ENCODE peak calls at places on chromosomes 5 and 9, in four cellular contexts. M, J, S and L are unnamed samples.

GRCh38 chr5:126969548-126969947 is 60.8 kb downstream of the MARCHF3 start:
- DNase-seq in M (no peak), S (no peak), J (no peak), L (no peak)

GRCh38 chr5:3102531-3102930 is 351.1 kb upstream of the IRX2 start:
- DNase-seq in J (no peak), M (no peak), S (no peak), L (no peak)

GRCh38 chr9:103755986-103756385 is 338.1 kb upstream of the SMC2 start:
- DNase-seq in S (no peak), J (no peak), M (no peak), L (no peak)

GRCh38 chr5:111143910-111144309 is 51.8 kb downstream of the WDR36 start:
- DNase-seq in M (no peak), S (peak; percentile 43), J (no peak), L (no peak)

GRCh38 chr9:136619742-136620440 is 42.8 kb upstream of the EGFL7 start:
- DNase-seq in S (no peak), J (no peak), M (no peak), L (peak; percentile 64)

GRCh38 chr5:149810856-149811255 is 80.7 kb downstream of the PPARGC1B start:
- DNase-seq in J (no peak), M (no peak), S (no peak), L (peak; percentile 45)

GRCh38 chr5:1333986-1334385 is 10.9 kb downstream of the CLPTM1L start:
- DNase-seq in J (no peak), S (no peak), M (no peak), L (no peak)

GRCh38 chr9:7273575-7273974 is 515.8 kb downstream of the KDM4C start:
- DNase-seq in J (no peak), M (peak; percentile 62), S (peak; percentile 15), L (peak; percentile 54)

GRCh38 chr5:138629383-138629782 is 54.2 kb upstream of the HSPA9 start:
- DNase-seq in M (no peak), J (no peak), S (no peak), L (no peak)

GRCh38 chr9:103681435-103681834 is 412.7 kb upstream of the SMC2 start:
- DNase-seq in M (no peak), S (no peak), J (no peak), L (no peak)

GRCh38 chr9:122115176-122116035 is 22.3 kb upstream of the TTLL11 start:
- DNase-seq in S (no peak), J (no peak), M (no peak), L (no peak)

GRCh38 chr9:135990468-135991429 is 29.6 kb upstream of the UBAC1 start:
- DNase-seq in J (peak; percentile 79), M (peak; percentile 95), S (peak; percentile 21), L (peak; percentile 67)

GRCh38 chr5:177493795-177494355 is 3.5 kb downstream of the PDLIM7 start:
- DNase-seq in J (no peak), S (no peak), M (no peak), L (no peak)

GRCh38 chr5:112933651-112934365 is 11.8 kb upstream of the REEP5 start:
- DNase-seq in M (no peak), J (no peak), S (peak; percentile 11), L (no peak)

GRCh38 chr5:6712582-6713273 is 504 bp upstream of the TENT4A start:
- DNase-seq in S (peak; percentile 100), M (peak; percentile 97), J (peak; percentile 89), L (peak; percentile 98)

GRCh38 chr9:17930091-17930490 is 351.2 kb downstream of the SH3GL2 start:
- DNase-seq in M (no peak), J (no peak), S (no peak), L (no peak)

GRCh38 chr5:150801117-150801927 is 22.8 kb downstream of the SMIM3 start:
- DNase-seq in M (peak; percentile 80), S (peak; percentile 82), J (peak; percentile 51), L (peak; percentile 83)

GRCh38 chr9:88387733-88388202 is 476 bp upstream of the SPIN1 start:
- DNase-seq in S (peak; percentile 52), M (no peak), J (peak; percentile 55), L (peak; percentile 72)

GRCh38 chr9:97531750-97532383 is 30.4 kb downstream of the TMOD1 start:
- DNase-seq in J (no peak), M (no peak), S (no peak), L (no peak)

GRCh38 chr5:112957970-112958773 is 18.4 kb upstream of the DCP2 start:
- DNase-seq in S (peak; percentile 96), J (peak; percentile 51), M (no peak), L (peak; percentile 61)

GRCh38 chr5:9895305-9895650 is 265.1 kb upstream of the TAS2R1 start:
- DNase-seq in S (no peak), M (no peak), J (no peak), L (no peak)

GRCh38 chr9:36744678-36745077 is 172.0 kb downstream of the MELK start:
- DNase-seq in J (no peak), S (peak; percentile 1), M (no peak), L (no peak)

GRCh38 chr9:137531099-137531765 is 19.0 kb downstream of the PNPLA7 start:
- DNase-seq in J (no peak), S (no peak), M (no peak), L (no peak)

GRCh38 chr9:18238254-18238653 is 235.7 kb upstream of the ADAMTSL1 start:
- DNase-seq in M (no peak), S (peak; percentile 86), J (no peak), L (no peak)

GRCh38 chr9:18438300-18438925 is 35.5 kb upstream of the ADAMTSL1 start:
- DNase-seq in M (peak; percentile 72), S (no peak), J (no peak), L (peak; percentile 67)

GRCh38 chr5:147671365-147671764 is 111.2 kb downstream of the JAKMIP2 start:
- DNase-seq in M (no peak), J (no peak), S (no peak), L (peak; percentile 43)

GRCh38 chr9:20693068-20693467 is 9.0 kb downstream of the FOCAD start:
- DNase-seq in J (no peak), S (no peak), M (no peak), L (peak; percentile 29)

GRCh38 chr5:172322028-172322965 is 38.7 kb upstream of the UBTD2 start:
- DNase-seq in J (no peak), M (no peak), S (no peak), L (no peak)

GRCh38 chr5:41527201-41527779 is 16.9 kb upstream of the PLCXD3 start:
- DNase-seq in S (peak; percentile 99), M (no peak), J (peak; percentile 33), L (peak; percentile 8)

GRCh38 chr5:137989419-137989818 is 43.5 kb downstream of the FAM13B start:
- DNase-seq in M (no peak), S (no peak), J (no peak), L (no peak)

GRCh38 chr5:99004960-99005359 is 76.2 kb upstream of the CHD1 start:
- DNase-seq in M (no peak), J (no peak), S (no peak), L (no peak)

DNA sequence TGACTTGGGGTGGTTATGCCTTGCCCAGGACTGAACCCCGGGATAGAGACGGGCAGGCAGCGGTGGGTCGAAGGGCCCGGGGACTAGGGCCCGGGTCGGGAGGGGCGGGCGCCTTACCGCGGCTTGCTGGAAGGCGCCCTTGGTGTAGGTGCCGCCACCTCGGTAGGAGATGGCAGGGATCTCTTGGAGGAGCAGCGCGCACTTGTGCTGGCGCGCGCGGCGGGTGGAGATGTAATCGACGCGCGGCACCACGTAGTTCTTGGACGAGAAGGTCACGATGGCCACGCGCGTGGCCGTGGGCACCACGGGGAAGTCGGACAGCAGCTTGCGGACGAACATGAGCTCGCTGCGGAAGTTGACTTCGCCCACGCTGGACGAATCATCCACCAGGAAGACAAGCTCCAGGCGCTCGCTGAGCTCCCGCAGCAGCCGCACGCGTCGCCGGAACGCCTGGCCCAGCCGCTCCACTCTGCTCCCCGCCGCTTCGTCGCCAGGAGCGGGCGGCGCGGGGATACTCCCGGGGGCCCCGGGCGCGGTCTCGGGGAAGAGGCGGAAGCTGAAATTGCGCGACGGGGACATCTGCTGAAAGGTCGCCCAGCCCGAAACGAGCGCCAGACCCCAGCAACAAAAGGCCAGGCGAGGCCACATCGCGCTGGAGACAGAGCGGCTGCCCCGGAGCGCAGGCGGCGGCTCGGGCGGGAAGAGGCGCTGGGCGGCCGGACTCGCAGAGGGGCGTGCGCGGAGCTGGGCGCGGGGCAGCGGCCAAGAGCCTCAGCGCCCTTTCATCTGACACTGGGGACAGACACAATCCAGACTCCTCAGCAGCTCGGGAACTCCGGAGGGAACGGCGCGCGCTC is at the start of gene SVEP1:
- DNase-seq in M (peak; percentile 75), S (no peak), J (no peak), L (peak; percentile 58)
- H3K4me1 ChIP-seq in M (peaks cover 7% of the 10 kb centered on the region), S (peaks cover 10% of the 10 kb centered on the region), J (no peaks in the 10 kb centered on the region), L (no peaks in the 10 kb centered on the region)

DNA sequence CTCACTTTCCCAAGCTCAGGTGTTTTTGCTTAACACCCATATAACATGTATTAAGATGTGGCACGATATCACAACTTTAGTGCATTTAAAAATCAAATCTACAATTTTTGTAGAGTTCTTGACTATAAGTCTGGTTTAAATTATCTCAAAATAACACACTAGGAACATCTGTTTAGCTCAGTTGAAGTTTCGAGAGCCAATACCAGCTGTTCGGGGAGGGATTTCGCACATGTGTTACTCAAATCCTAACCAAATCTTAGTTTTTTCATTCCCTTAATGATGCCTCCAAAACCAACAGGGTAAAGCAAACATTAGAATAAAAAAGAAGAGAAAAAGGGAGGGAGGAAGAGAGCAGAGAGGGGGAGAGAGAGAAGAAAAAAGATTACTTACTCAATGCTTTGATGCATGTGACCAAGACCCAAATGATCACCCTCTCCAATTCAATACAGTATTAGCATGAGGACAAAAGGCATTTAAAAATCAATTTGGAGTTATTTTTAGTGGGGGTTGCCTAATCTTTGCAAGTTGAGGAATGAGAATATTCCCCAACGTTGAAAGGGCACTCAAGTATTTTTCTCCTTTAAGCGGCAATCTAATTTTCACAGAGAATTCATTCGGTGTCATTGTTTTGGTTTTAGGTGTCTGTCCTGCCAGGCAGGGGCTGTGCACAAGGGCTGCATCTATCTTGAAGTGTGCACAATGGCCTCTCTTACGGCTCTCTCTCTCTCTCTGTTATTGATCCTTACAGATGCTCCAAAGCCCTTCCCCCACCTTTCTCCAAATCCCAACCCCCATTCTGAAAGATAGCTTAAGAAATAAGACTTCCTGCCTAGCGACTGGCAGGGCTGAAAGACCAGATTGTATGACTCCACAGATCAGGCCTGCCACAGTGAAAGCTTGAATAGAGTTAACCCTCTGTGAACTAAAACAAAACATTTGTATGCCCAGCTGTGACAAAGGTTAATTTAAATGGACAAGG is 86.2 kb upstream of the NR5A1 start:
- DNase-seq in M (peak; percentile 93), J (no peak), S (no peak), L (peak; percentile 17)
- TF ChIP-seq EZH2phosphoT487 in M (peak; percentile 81), J (no peak), S (no peak), L (no peak)

DNA sequence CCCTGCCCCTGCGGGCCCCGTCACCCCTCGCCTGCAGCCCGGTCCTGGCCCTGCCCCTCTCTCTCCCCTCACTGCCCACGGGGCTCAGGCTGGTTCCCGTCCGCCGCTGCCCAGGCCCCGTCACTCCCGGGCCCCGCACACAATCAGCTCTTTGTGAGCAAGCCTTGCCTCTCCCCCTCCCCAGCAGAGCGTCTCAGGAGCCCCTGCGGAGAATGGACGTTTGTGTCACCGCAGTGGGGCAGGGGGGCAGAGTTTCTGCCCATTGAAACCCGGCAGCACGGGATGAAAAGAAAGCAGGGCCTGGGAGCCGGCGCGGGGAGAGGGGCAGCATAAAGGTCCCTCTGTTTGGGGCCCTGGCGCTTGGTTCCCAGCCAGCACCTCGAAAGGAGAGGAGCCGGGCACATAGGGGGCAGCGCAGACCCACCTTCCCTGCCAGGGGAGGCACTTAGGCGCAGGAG is 13.5 kb upstream of the NUP214 start:
- DNase-seq in M (peak; percentile 93), S (no peak), J (no peak), L (no peak)
- H3K4me2 ChIP-seq in M (peak overlapping the region; percentile 65), S (no peak overlapping the region), J (no peak overlapping the region), L (no peak overlapping the region)

GRCh38 chr9:110140276-110140675 is 67.7 kb downstream of the C9orf152 start:
- DNase-seq in J (no peak), S (peak; percentile 20), M (no peak), L (no peak)
- H3K4me1 ChIP-seq in J (no peaks in the 10 kb centered on the region), S (peaks cover 38% of the 10 kb centered on the region), M (no peaks in the 10 kb centered on the region), L (no peaks in the 10 kb centered on the region)